ENCODE peak calls at places on chromosome 3, in nine cellular contexts. I is iPS DF 6.9; E is transverse colon; H is ovary; P is WERI-Rb-1; U is CD8-positive, alpha-beta memory T cell; R is A549; Z is endothelial cell of umbilical vein; S is neuronal stem cell. C is an unnamed sample.

GRCh38 chr3:49671291-49672288 is 2.6 kb upstream of the APEH start:
- DNase-seq in I (peak; percentile 88), E (peak; percentile 79), H (no peak), P (peak; percentile 77), U (peak; percentile 63), R (peak; percentile 71), Z (peak; percentile 69), S (peak; percentile 64), C (no peak)

GRCh38 chr3:80232760-80233159 is 465.0 kb upstream of the ROBO1 start:
- DNase-seq in I (no peak), E (no peak), H (no peak), P (no peak), U (no peak), R (peak; percentile 62), Z (peak; percentile 42), S (no peak), C (no peak)

GRCh38 chr3:45123841-45124269 is 22.3 kb downstream of the CDCP1 start:
- DNase-seq in I (no peak), E (no peak), H (no peak), P (no peak), U (no peak), R (peak; percentile 70), Z (peak; percentile 40), S (no peak), C (no peak)

GRCh38 chr3:181278468-181279238 is 289.1 kb upstream of the DNAJC19 start:
- DNase-seq in I (no peak), E (no peak), H (no peak), P (no peak), U (no peak), R (no peak), Z (peak; percentile 6), S (peak; percentile 12), C (no peak)

GRCh38 chr3:39519554-39519953 is 52.1 kb downstream of the MOBP start:
- DNase-seq in I (no peak), E (no peak), H (no peak), P (no peak), U (no peak), R (no peak), Z (peak; percentile 24), S (no peak), C (no peak)

GRCh38 chr3:183857863-183858262 is 26.8 kb downstream of the PARL start:
- DNase-seq in I (no peak), E (no peak), H (no peak), P (no peak), U (no peak), R (no peak), Z (no peak), S (no peak), C (no peak)

GRCh38 chr3:123392871-123393620 is 55.8 kb downstream of the ADCY5 start:
- DNase-seq in I (no peak), E (no peak), H (no peak), P (no peak), U (no peak), R (no peak), Z (no peak), S (no peak), C (no peak)

GRCh38 chr3:74106882-74107281 is 482.1 kb upstream of the PDZRN3 start:
- DNase-seq in I (no peak), E (no peak), H (no peak), P (no peak), U (no peak), R (no peak), Z (no peak), S (no peak), C (no peak)

GRCh38 chr3:13058346-13059120 is 14.7 kb downstream of the IQSEC1 start:
- DNase-seq in I (no peak), E (no peak), H (no peak), P (no peak), U (no peak), R (no peak), Z (no peak), S (no peak), C (no peak)

GRCh38 chr3:38029400-38030125 is at the start of gene PLCD1:
- DNase-seq in I (no peak), E (peak; percentile 79), H (peak; percentile 84), P (no peak), U (peak; percentile 49), R (peak; percentile 28), Z (peak; percentile 43), S (peak; percentile 81), C (peak; percentile 33)

GRCh38 chr3:189680723-189681122 is 49.5 kb downstream of the TP63 start:
- DNase-seq in I (no peak), E (no peak), H (no peak), P (no peak), U (no peak), R (no peak), Z (no peak), S (no peak), C (no peak)

GRCh38 chr3:194203482-194204035 is 67.6 kb downstream of the HES1 start:
- DNase-seq in I (no peak), E (no peak), H (no peak), P (no peak), U (no peak), R (no peak), Z (no peak), S (no peak), C (no peak)

GRCh38 chr3:5275529-5275928 is 88.0 kb downstream of the EDEM1 start:
- DNase-seq in I (no peak), E (no peak), H (no peak), P (no peak), U (no peak), R (no peak), Z (no peak), S (no peak), C (no peak)

GRCh38 chr3:129352650-129353588 is 74.2 kb downstream of the HMCES start:
- DNase-seq in I (no peak), E (no peak), H (no peak), P (no peak), U (no peak), R (no peak), Z (peak; percentile 60), S (no peak), C (no peak)

DNA sequence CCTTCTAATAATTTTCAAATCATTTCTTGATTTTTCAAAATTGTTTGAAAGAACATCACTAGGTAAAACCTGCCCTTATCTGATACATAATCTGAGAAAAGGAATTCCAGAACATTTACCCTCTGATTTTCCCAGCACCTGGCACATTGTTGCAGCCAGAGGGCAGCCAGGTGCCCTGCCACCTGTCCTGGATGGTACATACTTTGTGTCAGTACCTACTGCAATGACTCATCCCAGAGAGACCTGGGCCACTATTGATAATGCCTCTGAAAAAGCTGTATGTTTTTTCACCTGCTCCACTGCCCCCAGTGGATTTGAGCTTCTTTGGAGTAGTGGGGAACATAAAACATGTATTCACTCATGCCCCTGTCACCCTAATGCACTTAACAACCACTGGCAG is 648.9 kb upstream of the GBE1 start:
- DNase-seq in I (no peak), E (no peak), H (no peak), P (no peak), U (no peak), R (no peak), Z (no peak), S (no peak), C (no peak)
- H3K27ac ChIP-seq in I (no peak overlapping the region), E (no peak overlapping the region), H (no peak overlapping the region), P (no peak overlapping the region), U (no peak overlapping the region), R (no peak overlapping the region), Z (no peak overlapping the region), S (no peak overlapping the region), C (no peak overlapping the region)

GRCh38 chr3:161405836-161406235 is 34.5 kb upstream of the SPTSSB start:
- DNase-seq in I (no peak), E (no peak), H (no peak), P (no peak), U (no peak), R (no peak), Z (no peak), S (no peak), C (no peak)

GRCh38 chr3:161412117-161412516 is 40.8 kb upstream of the SPTSSB start:
- DNase-seq in I (no peak), E (no peak), H (no peak), P (no peak), U (no peak), R (peak; percentile 65), Z (no peak), S (no peak), C (no peak)

GRCh38 chr3:161409858-161410257 is 38.5 kb upstream of the SPTSSB start:
- DNase-seq in I (no peak), E (no peak), H (no peak), P (no peak), U (no peak), R (no peak), Z (no peak), S (no peak), C (no peak)

GRCh38 chr3:161406594-161407555 is 35.6 kb upstream of the SPTSSB start:
- DNase-seq in I (no peak), E (no peak), H (no peak), P (no peak), U (peak; percentile 13), R (no peak), Z (no peak), S (no peak), C (no peak)

DNA sequence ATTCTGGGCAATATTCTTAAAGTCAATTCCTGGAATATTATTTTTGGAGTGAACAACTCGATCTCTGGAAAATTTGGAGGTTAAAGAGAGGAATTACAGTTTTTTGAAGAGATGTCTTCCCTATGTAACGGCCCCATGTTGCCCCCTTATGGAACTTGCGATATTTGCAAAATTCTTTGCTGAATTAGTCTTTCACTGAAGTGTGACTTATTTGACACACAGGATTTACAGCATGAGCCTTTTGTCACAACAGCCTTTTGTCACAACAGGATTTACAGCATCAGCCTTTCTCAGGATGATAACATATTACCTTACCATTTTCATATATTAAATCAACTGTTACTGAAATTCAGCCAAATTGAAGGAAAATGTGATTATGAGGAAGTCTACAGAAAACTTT is 37.8 kb upstream of the SPTSSB start:
- DNase-seq in I (peak; percentile 37), E (no peak), H (no peak), P (no peak), U (peak; percentile 43), R (peak; percentile 58), Z (peak; percentile 61), S (peak; percentile 32), C (no peak)
- H3K27ac ChIP-seq in I (no peak overlapping the region), E (no peak overlapping the region), H (no peak overlapping the region), P (no peak overlapping the region), U (no peak overlapping the region), R (no peak overlapping the region), Z (no peak overlapping the region), S (no peak overlapping the region), C (no peak overlapping the region)

GRCh38 chr3:187209501-187209900 is 12.2 kb downstream of the RTP1 start:
- DNase-seq in I (no peak), E (no peak), H (no peak), P (no peak), U (no peak), R (no peak), Z (no peak), S (no peak), C (no peak)
- H3K27ac ChIP-seq in I (no peak overlapping the region), E (peak overlapping the region; percentile 51), H (no peak overlapping the region), P (no peak overlapping the region), U (no peak overlapping the region), R (no peak overlapping the region), Z (no peak overlapping the region), S (no peak overlapping the region), C (no peak overlapping the region)

GRCh38 chr3:104367000-104367399 is 999.7 kb upstream of the ALCAM start:
- DNase-seq in I (no peak), E (no peak), H (no peak), P (no peak), U (no peak), R (no peak), Z (no peak), S (no peak), C (no peak)

DNA sequence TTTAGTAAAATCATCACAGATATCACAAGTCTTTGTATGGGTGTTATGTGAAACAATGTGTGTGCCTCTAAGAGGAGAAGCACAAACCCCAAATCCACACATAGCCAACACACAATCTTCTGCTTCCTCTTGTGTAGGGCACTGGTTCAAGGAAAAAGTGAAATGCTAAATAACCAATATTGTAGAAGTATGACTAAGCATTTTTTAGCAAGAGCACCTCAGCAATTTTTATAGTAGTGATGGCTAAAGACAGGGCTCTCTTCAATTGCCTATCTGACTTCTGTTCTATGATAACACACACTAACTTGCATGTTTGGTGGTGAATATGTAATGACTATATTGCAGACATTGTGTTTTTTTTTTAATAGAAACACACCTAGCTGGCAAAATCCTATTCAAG is 997.9 kb upstream of the ALCAM start:
- DNase-seq in I (no peak), E (no peak), H (no peak), P (no peak), U (no peak), R (no peak), Z (no peak), S (no peak), C (no peak)
- H3K27ac ChIP-seq in I (no peak overlapping the region), E (no peak overlapping the region), H (no peak overlapping the region), P (no peak overlapping the region), U (no peak overlapping the region), R (peak overlapping the region; percentile 61), Z (no peak overlapping the region), S (no peak overlapping the region), C (no peak overlapping the region)